ENCODE peak calls at places on chromosome 11, in six cellular contexts. F, M, E, P, R and T are unnamed samples.

GRCh38 chr11:57493507-57494503 is 21.7 kb downstream of the SLC43A1 start:
- DNase-seq in F (no peak), M (peak; percentile 49), E (peak; percentile 61), P (no peak), R (peak; percentile 64), T (peak; percentile 29)

GRCh38 chr11:95939091-95939490 is 15.2 kb upstream of the MTMR2 start:
- DNase-seq in F (peak; percentile 57), M (no peak), E (no peak), P (no peak), R (no peak), T (no peak)

GRCh38 chr11:57566035-57566504 is 1.4 kb downstream of the UBE2L6 start:
- DNase-seq in F (peak; percentile 58), M (no peak), E (no peak), P (peak; percentile 25), R (no peak), T (peak; percentile 52)

GRCh38 chr11:77141034-77141433 is 13.0 kb downstream of the MYO7A start:
- DNase-seq in F (peak; percentile 71), M (no peak), E (peak; percentile 89), P (peak; percentile 27), R (no peak), T (peak; percentile 93)

GRCh38 chr11:43825217-43825816 is 55.3 kb upstream of the ALKBH3 start:
- DNase-seq in F (peak; percentile 46), M (peak; percentile 55), E (no peak), P (no peak), R (no peak), T (no peak)

GRCh38 chr11:10050561-10050960 is 243.5 kb downstream of the SBF2 start:
- DNase-seq in F (peak; percentile 63), M (no peak), E (no peak), P (no peak), R (no peak), T (peak; percentile 21)

GRCh38 chr11:71305451-71306125 is 53.2 kb upstream of the SHANK2 start:
- DNase-seq in F (no peak), M (no peak), E (no peak), P (no peak), R (no peak), T (no peak)

GRCh38 chr11:3132271-3132781 is 32.8 kb downstream of the OSBPL5 start:
- DNase-seq in F (no peak), M (no peak), E (no peak), P (no peak), R (no peak), T (no peak)

GRCh38 chr11:63552921-63553320 is 10.3 kb downstream of the PLAAT2 start:
- DNase-seq in F (no peak), M (no peak), E (no peak), P (no peak), R (no peak), T (no peak)

GRCh38 chr11:80593981-80594380 is 1153.2 kb upstream of the TENM4 start:
- DNase-seq in F (peak; percentile 21), M (no peak), E (no peak), P (no peak), R (no peak), T (peak; percentile 82)

GRCh38 chr11:2769779-2770555 is 70.2 kb upstream of the KCNQ1OT1 start:
- DNase-seq in F (no peak), M (no peak), E (no peak), P (no peak), R (no peak), T (no peak)

GRCh38 chr11:14342906-14343305 is 16.1 kb downstream of the RRAS2 start:
- DNase-seq in F (peak; percentile 78), M (no peak), E (no peak), P (no peak), R (no peak), T (peak; percentile 82)

GRCh38 chr11:64619811-64620285 is 28.8 kb downstream of the SLC22A12 start:
- DNase-seq in F (peak; percentile 73), M (no peak), E (peak; percentile 1), P (no peak), R (no peak), T (peak; percentile 86)

GRCh38 chr11:72751293-72752087 is 718 bp downstream of the ARAP1 start:
- DNase-seq in F (no peak), M (no peak), E (no peak), P (no peak), R (no peak), T (no peak)

GRCh38 chr11:77959434-77959833 is 35.0 kb downstream of the INTS4 start:
- DNase-seq in F (peak; percentile 65), M (no peak), E (no peak), P (no peak), R (no peak), T (peak; percentile 86)

GRCh38 chr11:124194696-124195418 is 11.7 kb downstream of the OR10D3 start:
- DNase-seq in F (peak; percentile 74), M (peak; percentile 71), E (peak; percentile 39), P (peak; percentile 10), R (no peak), T (peak; percentile 55)

GRCh38 chr11:60867871-60868681 is 734 bp downstream of the ZP1 start:
- DNase-seq in F (no peak), M (no peak), E (no peak), P (no peak), R (no peak), T (no peak)

GRCh38 chr11:57751676-57752253 is at the start of gene BTBD18:
- DNase-seq in F (peak; percentile 60), M (peak; percentile 31), E (peak; percentile 51), P (no peak), R (no peak), T (peak; percentile 66)

GRCh38 chr11:126533560-126533959 is 178.1 kb downstream of the ST3GAL4 start:
- DNase-seq in F (no peak), M (no peak), E (no peak), P (no peak), R (no peak), T (no peak)

GRCh38 chr11:122729139-122729538 is 73.6 kb downstream of the UBASH3B start:
- DNase-seq in F (no peak), M (no peak), E (no peak), P (no peak), R (no peak), T (no peak)

GRCh38 chr11:125768256-125769046 is 10.2 kb downstream of the PATE2 start:
- DNase-seq in F (no peak), M (no peak), E (no peak), P (no peak), R (no peak), T (no peak)

GRCh38 chr11:119368121-119369034 is 13.1 kb downstream of the USP2 start:
- DNase-seq in F (peak; percentile 56), M (peak; percentile 6), E (no peak), P (no peak), R (no peak), T (peak; percentile 81)

GRCh38 chr11:115848614-115849013 is 344.4 kb upstream of the CADM1 start:
- DNase-seq in F (no peak), M (no peak), E (no peak), P (peak; percentile 52), R (no peak), T (no peak)

GRCh38 chr11:63491614-63492372 is 826 bp upstream of the PLAAT5 start:
- DNase-seq in F (no peak), M (no peak), E (no peak), P (no peak), R (no peak), T (peak; percentile 97)

GRCh38 chr11:16001899-16002426 is 354.4 kb downstream of the SOX6 start:
- DNase-seq in F (peak; percentile 99), M (peak; percentile 38), E (no peak), P (peak; percentile 53), R (no peak), T (peak; percentile 75)

GRCh38 chr11:75966546-75967287 is 151.7 kb downstream of the UVRAG start:
- DNase-seq in F (peak; percentile 96), M (no peak), E (no peak), P (peak; percentile 76), R (no peak), T (peak; percentile 88)

GRCh38 chr11:12403122-12403994 is 26.0 kb downstream of the PARVA start:
- DNase-seq in F (no peak), M (no peak), E (no peak), P (no peak), R (no peak), T (peak; percentile 89)

GRCh38 chr11:2207773-2208621 is 36.4 kb upstream of the TH start:
- DNase-seq in F (no peak), M (no peak), E (no peak), P (no peak), R (no peak), T (no peak)

GRCh38 chr11:12274558-12275197 is 102.7 kb upstream of the PARVA start:
- DNase-seq in F (peak; percentile 52), M (no peak), E (no peak), P (no peak), R (no peak), T (peak; percentile 55)

GRCh38 chr11:75100314-75100713 is 3.6 kb upstream of the OR2AT4 start:
- DNase-seq in F (peak; percentile 77), M (no peak), E (no peak), P (no peak), R (no peak), T (peak; percentile 39)